ENCODE peak calls at places on chromosomes 3 and 15, in eight cellular contexts. M is GM04504; D is fibroblast of the conjunctiva; F is cardiac fibroblast; K is HTR-8/SVneo; B is T-helper 17 cell; I is effector CD4-positive, alpha-beta T cell; N is mucosa of gallbladder. H is an unnamed sample.

GRCh38 chr15:61264986-61265385 is 35.9 kb upstream of the RORA start:
- DNase-seq in M (no peak), D (no peak), F (no peak), K (no peak), B (no peak), I (no peak), N (no peak), H (no peak)

GRCh38 chr3:133964547-133964946 is 65.2 kb downstream of the SLCO2A1 start:
- DNase-seq in M (no peak), D (no peak), F (no peak), K (no peak), B (no peak), I (no peak), N (no peak), H (no peak)

GRCh38 chr15:88954431-88955277 is 41.5 kb upstream of the MFGE8 start:
- DNase-seq in M (peak; percentile 5), D (peak; percentile 24), F (peak; percentile 75), K (no peak), B (no peak), I (no peak), N (no peak), H (no peak)

GRCh38 chr3:195227871-195228270 is 43.1 kb downstream of the XXYLT1 start:
- DNase-seq in M (no peak), D (no peak), F (no peak), K (no peak), B (no peak), I (no peak), N (no peak), H (no peak)

GRCh38 chr3:40499952-40500351 is 5.9 kb upstream of the ZNF620 start:
- DNase-seq in M (no peak), D (no peak), F (no peak), K (no peak), B (no peak), I (no peak), N (no peak), H (no peak)

GRCh38 chr15:89448825-89449224 is 47.6 kb downstream of the RHCG start:
- DNase-seq in M (no peak), D (no peak), F (no peak), K (no peak), B (no peak), I (no peak), N (no peak), H (no peak)

GRCh38 chr15:41772720-41773331 is 1.5 kb upstream of the MAPKBP1 start:
- DNase-seq in M (peak; percentile 47), D (peak; percentile 74), F (peak; percentile 83), K (peak; percentile 65), B (peak; percentile 19), I (peak; percentile 52), N (peak; percentile 61), H (peak; percentile 60)

GRCh38 chr15:67824900-67825879 is at the start of gene SKOR1:
- DNase-seq in M (no peak), D (no peak), F (peak; percentile 53), K (no peak), B (no peak), I (no peak), N (no peak), H (no peak)

GRCh38 chr15:64747578-64747977 is 27.8 kb downstream of the RBPMS2 start:
- DNase-seq in M (no peak), D (no peak), F (no peak), K (no peak), B (no peak), I (no peak), N (no peak), H (no peak)

GRCh38 chr15:71880276-71880675 is 69.9 kb downstream of the NR2E3 start:
- DNase-seq in M (no peak), D (no peak), F (no peak), K (no peak), B (no peak), I (no peak), N (no peak), H (no peak)

GRCh38 chr15:97177135-97177704 is 783.3 kb upstream of the ARRDC4 start:
- DNase-seq in M (no peak), D (no peak), F (no peak), K (no peak), B (no peak), I (no peak), N (no peak), H (no peak)

GRCh38 chr15:35784745-35785144 is 238.8 kb upstream of the DPH6 start:
- DNase-seq in M (no peak), D (no peak), F (no peak), K (no peak), B (no peak), I (no peak), N (no peak), H (peak; percentile 4)

GRCh38 chr15:68335251-68335650 is 57.7 kb downstream of the FEM1B start:
- DNase-seq in M (no peak), D (no peak), F (no peak), K (peak; percentile 38), B (no peak), I (no peak), N (no peak), H (no peak)

GRCh38 chr3:24129549-24129948 is 184.5 kb downstream of the NR1D2 start:
- DNase-seq in M (no peak), D (no peak), F (no peak), K (no peak), B (no peak), I (no peak), N (no peak), H (no peak)

GRCh38 chr3:55609230-55610100 is 122.4 kb upstream of the WNT5A start:
- DNase-seq in M (no peak), D (no peak), F (no peak), K (no peak), B (no peak), I (no peak), N (no peak), H (no peak)

GRCh38 chr15:29613951-29614382 is 208.3 kb downstream of the TJP1 start:
- DNase-seq in M (no peak), D (no peak), F (peak; percentile 18), K (no peak), B (no peak), I (no peak), N (no peak), H (no peak)

GRCh38 chr3:44074181-44074580 is 167.5 kb upstream of the TOPAZ1 start:
- DNase-seq in M (no peak), D (no peak), F (peak; percentile 13), K (no peak), B (no peak), I (no peak), N (no peak), H (no peak)

GRCh38 chr15:68056097-68056865 is 2.2 kb downstream of the PIAS1 start:
- DNase-seq in M (no peak), D (no peak), F (no peak), K (no peak), B (no peak), I (no peak), N (no peak), H (no peak)

GRCh38 chr3:52144034-52144795 is 10.0 kb downstream of the POC1A start:
- DNase-seq in M (peak; percentile 40), D (peak; percentile 68), F (peak; percentile 80), K (peak; percentile 85), B (peak; percentile 76), I (peak; percentile 84), N (peak; percentile 90), H (peak; percentile 53)